ENCODE peak calls at places on chromosomes 11 and 22, in eight cellular contexts. One of them, this sample, is unnamed.
A peak's percentile ranks its signal among the peaks of the same experiment; 100 is the strongest.

GRCh38 chr11:72684236-72684912 is 10.2 kb upstream of the PDE2A start:
- DNase-seq in K562: peak; percentile 87
- DNase-seq in H1: no peak
- DNase-seq in HepG2: peak; percentile 49
- DNase-seq in endothelial cell of umbilical vein: peak; percentile 50
- DNase-seq in HCT116: peak; percentile 44
- DNase-seq in GM23338: peak; percentile 73
- DNase-seq in GM12878: no peak
- DNase-seq in this sample: no peak

GRCh38 chr11:12806113-12806512 is 131.9 kb downstream of the TEAD1 start:
- DNase-seq in HCT116: no peak
- DNase-seq in GM23338: no peak
- DNase-seq in K562: no peak
- DNase-seq in HepG2: no peak
- DNase-seq in endothelial cell of umbilical vein: no peak
- DNase-seq in H1: no peak
- DNase-seq in GM12878: no peak
- DNase-seq in this sample: no peak

GRCh38 chr22:27624705-27625104 is 176.9 kb downstream of the MN1 start:
- DNase-seq in GM12878: no peak
- DNase-seq in K562: no peak
- DNase-seq in HepG2: no peak
- DNase-seq in GM23338: no peak
- DNase-seq in H1: no peak
- DNase-seq in HCT116: no peak
- DNase-seq in endothelial cell of umbilical vein: no peak
- DNase-seq in this sample: no peak

GRCh38 chr11:60887531-60887930 is 18.9 kb downstream of the PRPF19 start:
- DNase-seq in HepG2: peak; percentile 66
- DNase-seq in GM12878: no peak
- DNase-seq in endothelial cell of umbilical vein: peak; percentile 56
- DNase-seq in K562: peak; percentile 75
- DNase-seq in GM23338: peak; percentile 77
- DNase-seq in H1: no peak
- DNase-seq in HCT116: peak; percentile 31
- DNase-seq in this sample: no peak

GRCh38 chr22:20487715-20488114 is 7.9 kb downstream of the KLHL22 start:
- DNase-seq in H1: no peak
- DNase-seq in GM12878: no peak
- DNase-seq in endothelial cell of umbilical vein: no peak
- DNase-seq in HepG2: no peak
- DNase-seq in K562: peak; percentile 68
- DNase-seq in HCT116: no peak
- DNase-seq in GM23338: no peak
- DNase-seq in this sample: no peak

GRCh38 chr11:363948-364761 is 5.1 kb upstream of the B4GALNT4 start:
- DNase-seq in GM12878: no peak
- DNase-seq in endothelial cell of umbilical vein: peak; percentile 37
- DNase-seq in HCT116: peak; percentile 55
- DNase-seq in HepG2: peak; percentile 62
- DNase-seq in H1: peak; percentile 51
- DNase-seq in K562: no peak
- DNase-seq in GM23338: peak; percentile 88
- DNase-seq in this sample: no peak

GRCh38 chr22:20080776-20081654 is 974 bp downstream of the DGCR8 start:
- DNase-seq in HepG2: peak; percentile 43
- DNase-seq in H1: peak; percentile 31
- DNase-seq in GM23338: peak; percentile 69
- DNase-seq in endothelial cell of umbilical vein: peak; percentile 63
- DNase-seq in HCT116: no peak
- DNase-seq in GM12878: no peak
- DNase-seq in K562: peak; percentile 76
- DNase-seq in this sample: no peak

GRCh38 chr22:46964773-46965550 is 202.5 kb downstream of the TBC1D22A start:
- DNase-seq in K562: no peak
- DNase-seq in H1: no peak
- DNase-seq in endothelial cell of umbilical vein: no peak
- DNase-seq in GM23338: peak; percentile 36
- DNase-seq in HCT116: no peak
- DNase-seq in HepG2: no peak
- DNase-seq in GM12878: no peak
- DNase-seq in this sample: no peak

GRCh38 chr11:70482529-70482917 is 84.2 kb downstream of the CTTN start:
- DNase-seq in endothelial cell of umbilical vein: no peak
- DNase-seq in HCT116: no peak
- DNase-seq in GM23338: no peak
- DNase-seq in HepG2: no peak
- DNase-seq in H1: no peak
- DNase-seq in GM12878: no peak
- DNase-seq in K562: no peak
- DNase-seq in this sample: no peak

GRCh38 chr11:74726547-74727182 is 4.6 kb downstream of the CHRDL2 start:
- DNase-seq in H1: peak; percentile 47
- DNase-seq in GM12878: no peak
- DNase-seq in endothelial cell of umbilical vein: peak; percentile 60
- DNase-seq in HepG2: peak; percentile 58
- DNase-seq in HCT116: peak; percentile 54
- DNase-seq in K562: peak; percentile 79
- DNase-seq in GM23338: peak; percentile 83
- DNase-seq in this sample: no peak

GRCh38 chr11:16807306-16807705 is 68.9 kb downstream of the C11orf58 start:
- DNase-seq in GM12878: no peak
- DNase-seq in GM23338: no peak
- DNase-seq in endothelial cell of umbilical vein: no peak
- DNase-seq in K562: no peak
- DNase-seq in HCT116: no peak
- DNase-seq in HepG2: no peak
- DNase-seq in H1: no peak
- DNase-seq in this sample: no peak

GRCh38 chr11:65150513-65151271 is 16.4 kb upstream of the SYVN1 start:
- DNase-seq in GM23338: no peak
- DNase-seq in endothelial cell of umbilical vein: peak; percentile 68
- DNase-seq in H1: no peak
- DNase-seq in K562: peak; percentile 84
- DNase-seq in HepG2: peak; percentile 40
- DNase-seq in GM12878: peak; percentile 27
- DNase-seq in HCT116: peak; percentile 90
- DNase-seq in this sample: no peak

GRCh38 chr11:109641549-109641948 is 219.6 kb downstream of the C11orf87 start:
- DNase-seq in HepG2: peak; percentile 3
- DNase-seq in HCT116: no peak
- DNase-seq in GM12878: no peak
- DNase-seq in H1: no peak
- DNase-seq in endothelial cell of umbilical vein: no peak
- DNase-seq in K562: no peak
- DNase-seq in GM23338: peak; percentile 78
- DNase-seq in this sample: peak; percentile 32

DNA sequence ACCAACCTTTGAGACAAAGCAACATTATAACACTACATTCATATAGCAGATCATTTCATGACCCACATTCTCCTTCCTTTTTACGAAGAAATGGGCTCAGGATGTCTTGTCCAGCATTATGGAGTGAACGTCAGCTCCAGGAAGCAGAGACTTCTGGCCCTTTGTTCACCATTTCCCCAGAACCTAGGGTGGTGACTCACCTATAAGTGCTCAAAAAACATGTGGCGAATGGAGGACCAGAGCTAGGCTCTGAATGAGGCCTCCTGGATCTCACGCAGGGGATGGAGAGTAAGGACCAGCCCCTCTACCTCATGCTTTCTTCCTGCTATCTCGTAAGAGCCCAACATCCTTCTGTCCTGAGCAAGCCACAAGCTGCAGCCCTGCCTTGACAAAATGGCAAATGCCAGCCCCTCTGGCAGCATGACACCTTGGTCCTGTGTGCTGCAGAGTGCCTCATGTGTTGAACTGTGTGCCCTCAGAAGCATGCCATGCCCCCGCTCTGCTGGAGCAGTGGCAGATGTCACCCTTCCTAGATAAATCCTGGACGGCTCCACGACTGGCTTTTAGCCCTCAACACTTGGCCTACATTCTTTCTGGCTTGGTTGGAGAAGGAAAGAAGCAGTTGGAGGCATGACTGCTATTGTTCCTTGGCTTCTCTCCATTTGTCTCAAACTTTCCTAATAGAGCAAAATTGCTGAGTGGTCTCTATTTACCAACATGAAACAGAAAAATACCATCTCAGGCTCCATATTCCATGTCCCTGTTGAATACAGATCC is 6.5 kb upstream of the ST3GAL4 start:
- DNase-seq in HCT116: no peak
- DNase-seq in H1: no peak
- DNase-seq in GM23338: no peak
- DNase-seq in HepG2: no peak
- DNase-seq in endothelial cell of umbilical vein: peak; percentile 82
- DNase-seq in GM12878: no peak
- DNase-seq in K562: no peak
- DNase-seq in this sample: no peak
- TF ChIP-seq POLR2AphosphoS5 in HCT116: no peak
- TF ChIP-seq POLR2AphosphoS5 in H1: no peak
- TF ChIP-seq POLR2AphosphoS5 in GM23338: no peak
- TF ChIP-seq POLR2AphosphoS5 in HepG2: no peak
- TF ChIP-seq POLR2AphosphoS5 in endothelial cell of umbilical vein: no peak
- TF ChIP-seq POLR2AphosphoS5 in GM12878: no peak
- TF ChIP-seq POLR2AphosphoS5 in K562: no peak
- TF ChIP-seq POLR2AphosphoS5 in this sample: no peak

DNA sequence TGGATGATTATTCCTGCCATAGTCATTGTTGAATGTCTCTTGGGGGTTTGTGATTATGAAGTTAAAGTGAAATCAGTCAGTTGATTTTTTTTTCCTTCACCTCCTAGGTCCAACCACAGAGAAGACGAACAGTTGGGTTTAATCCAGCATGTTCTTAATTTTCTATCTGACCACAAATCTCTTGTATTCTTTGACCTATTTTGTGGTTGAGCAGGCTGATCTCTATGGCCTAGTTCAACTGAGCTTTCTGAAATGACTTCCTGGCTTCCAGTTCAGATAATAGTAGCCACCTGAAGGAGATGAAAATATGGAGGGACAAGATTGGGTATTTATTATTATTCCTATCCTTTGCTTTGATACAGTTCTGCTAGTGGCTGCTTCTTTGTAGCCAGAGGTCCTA is 5.2 kb upstream of the OR56A5 start:
- DNase-seq in GM12878: no peak
- DNase-seq in HepG2: no peak
- DNase-seq in HCT116: no peak
- DNase-seq in K562: no peak
- DNase-seq in GM23338: no peak
- DNase-seq in H1: no peak
- DNase-seq in endothelial cell of umbilical vein: no peak
- DNase-seq in this sample: no peak
- H3K4me3 ChIP-seq in GM12878: no peak overlapping the region
- H3K4me3 ChIP-seq in HepG2: no peak overlapping the region
- H3K4me3 ChIP-seq in HCT116: no peak overlapping the region
- H3K4me3 ChIP-seq in K562: no peak overlapping the region
- H3K4me3 ChIP-seq in GM23338: no peak overlapping the region
- H3K4me3 ChIP-seq in H1: no peak overlapping the region
- H3K4me3 ChIP-seq in endothelial cell of umbilical vein: no peak overlapping the region
- H3K4me3 ChIP-seq in this sample: no peak overlapping the region

GRCh38 chr11:6260207-6260726 is 629 bp downstream of the CCKBR start:
- DNase-seq in K562: no peak
- DNase-seq in HCT116: no peak
- DNase-seq in HepG2: no peak
- DNase-seq in GM23338: no peak
- DNase-seq in endothelial cell of umbilical vein: no peak
- DNase-seq in H1: no peak
- DNase-seq in GM12878: no peak
- DNase-seq in this sample: no peak
- TF ChIP-seq EZH2 in K562: no peak
- TF ChIP-seq EZH2 in HCT116: no peak
- TF ChIP-seq EZH2 in HepG2: no peak
- TF ChIP-seq EZH2 in GM23338: peak; percentile 11
- TF ChIP-seq EZH2 in endothelial cell of umbilical vein: no peak
- TF ChIP-seq EZH2 in H1: no peak
- TF ChIP-seq EZH2 in GM12878: no peak
- TF ChIP-seq EZH2 in this sample: no peak

GRCh38 chr11:128734439-128735224 is 40.8 kb downstream of the FLI1 start:
- DNase-seq in HCT116: no peak
- DNase-seq in H1: no peak
- DNase-seq in GM23338: no peak
- DNase-seq in K562: no peak
- DNase-seq in endothelial cell of umbilical vein: no peak
- DNase-seq in GM12878: no peak
- DNase-seq in HepG2: no peak
- DNase-seq in this sample: no peak
- TF ChIP-seq POLR2AphosphoS5 in HCT116: no peak
- TF ChIP-seq POLR2AphosphoS5 in H1: no peak
- TF ChIP-seq POLR2AphosphoS5 in GM23338: no peak
- TF ChIP-seq POLR2AphosphoS5 in K562: no peak
- TF ChIP-seq POLR2AphosphoS5 in endothelial cell of umbilical vein: no peak
- TF ChIP-seq POLR2AphosphoS5 in GM12878: no peak
- TF ChIP-seq POLR2AphosphoS5 in HepG2: no peak
- TF ChIP-seq POLR2AphosphoS5 in this sample: no peak

GRCh38 chr11:128685383-128686044 is 8.4 kb upstream of the FLI1 start:
- DNase-seq in HCT116: no peak
- DNase-seq in GM23338: peak; percentile 25
- DNase-seq in GM12878: no peak
- DNase-seq in endothelial cell of umbilical vein: peak; percentile 11
- DNase-seq in H1: no peak
- DNase-seq in K562: no peak
- DNase-seq in HepG2: no peak
- DNase-seq in this sample: no peak
- H3K4me3 ChIP-seq in HCT116: no peak overlapping the region
- H3K4me3 ChIP-seq in GM23338: peak overlapping the region; percentile 69
- H3K4me3 ChIP-seq in GM12878: peak overlapping the region; percentile 29
- H3K4me3 ChIP-seq in endothelial cell of umbilical vein: no peak overlapping the region
- H3K4me3 ChIP-seq in H1: peak overlapping the region; percentile 49
- H3K4me3 ChIP-seq in K562: no peak overlapping the region
- H3K4me3 ChIP-seq in HepG2: no peak overlapping the region
- H3K4me3 ChIP-seq in this sample: no peak overlapping the region

GRCh38 chr11:34805937-34806336 is 110.2 kb downstream of the APIP start:
- DNase-seq in endothelial cell of umbilical vein: no peak
- DNase-seq in GM23338: no peak
- DNase-seq in H1: no peak
- DNase-seq in HCT116: no peak
- DNase-seq in K562: peak; percentile 34
- DNase-seq in HepG2: no peak
- DNase-seq in GM12878: no peak
- DNase-seq in this sample: no peak
- TF ChIP-seq EZH2 in endothelial cell of umbilical vein: no peak
- TF ChIP-seq EZH2 in GM23338: no peak
- TF ChIP-seq EZH2 in H1: no peak
- TF ChIP-seq EZH2 in HCT116: no peak
- TF ChIP-seq EZH2 in K562: no peak
- TF ChIP-seq EZH2 in HepG2: no peak
- TF ChIP-seq EZH2 in GM12878: no peak
- TF ChIP-seq EZH2 in this sample: no peak

This sample was measured in SK-N-MC.